ENCODE peak calls at places on chromosome 9, in four cellular contexts. One of them, this sample, is unnamed. For H3K9me3, the result is how much of the 10 kb centered on the place peaks cover.

GRCh38 chr9:77751341-77752091 is 103.4 kb upstream of the GNA14 start:
- DNase-seq in SK-N-MC: peak
- DNase-seq in pancreas: no peak
- DNase-seq in CD8-positive, alpha-beta T cell: no peak
- DNase-seq in this sample: no peak

GRCh38 chr9:127506814-127507750 is 55.8 kb downstream of the LRSAM1 start:
- DNase-seq in SK-N-MC: no peak
- DNase-seq in pancreas: no peak
- DNase-seq in CD8-positive, alpha-beta T cell: no peak
- DNase-seq in this sample: no peak

GRCh38 chr9:15135167-15135792 is 171.7 kb downstream of the TTC39B start:
- DNase-seq in SK-N-MC: peak
- DNase-seq in pancreas: peak
- DNase-seq in CD8-positive, alpha-beta T cell: no peak
- DNase-seq in this sample: peak

GRCh38 chr9:86406366-86406765 is 52.2 kb upstream of the TUT7 start:
- DNase-seq in SK-N-MC: no peak
- DNase-seq in pancreas: no peak
- DNase-seq in CD8-positive, alpha-beta T cell: no peak
- DNase-seq in this sample: no peak

GRCh38 chr9:114671605-114672004 is 10.4 kb downstream of the TEX48 start:
- DNase-seq in SK-N-MC: no peak
- DNase-seq in pancreas: peak
- DNase-seq in CD8-positive, alpha-beta T cell: no peak
- DNase-seq in this sample: no peak

GRCh38 chr9:74643303-74643933 is 146.3 kb downstream of the RORB start:
- DNase-seq in SK-N-MC: no peak
- DNase-seq in pancreas: no peak
- DNase-seq in CD8-positive, alpha-beta T cell: no peak
- DNase-seq in this sample: no peak

GRCh38 chr9:93473411-93473810 is 20.0 kb upstream of the FAM120AOS start:
- DNase-seq in SK-N-MC: no peak
- DNase-seq in pancreas: no peak
- DNase-seq in CD8-positive, alpha-beta T cell: no peak
- DNase-seq in this sample: no peak

GRCh38 chr9:124766815-124767554 is 4.1 kb downstream of the NR6A1 start:
- DNase-seq in SK-N-MC: no peak
- DNase-seq in pancreas: no peak
- DNase-seq in CD8-positive, alpha-beta T cell: no peak
- DNase-seq in this sample: no peak

GRCh38 chr9:123329329-123329955 is 26.6 kb upstream of the CRB2 start:
- DNase-seq in SK-N-MC: no peak
- DNase-seq in pancreas: no peak
- DNase-seq in CD8-positive, alpha-beta T cell: no peak
- DNase-seq in this sample: no peak

GRCh38 chr9:126515873-126516505 is 97.7 kb upstream of the LMX1B start:
- DNase-seq in SK-N-MC: no peak
- DNase-seq in pancreas: no peak
- DNase-seq in CD8-positive, alpha-beta T cell: no peak
- DNase-seq in this sample: no peak

GRCh38 chr9:134059661-134060395 is 8.0 kb downstream of the BRD3 start:
- DNase-seq in SK-N-MC: no peak
- DNase-seq in pancreas: no peak
- DNase-seq in CD8-positive, alpha-beta T cell: no peak
- DNase-seq in this sample: peak

GRCh38 chr9:130308081-130308571 is 42.6 kb downstream of the HMCN2 start:
- DNase-seq in SK-N-MC: no peak
- DNase-seq in pancreas: no peak
- DNase-seq in CD8-positive, alpha-beta T cell: no peak
- DNase-seq in this sample: no peak

GRCh38 chr9:115117999-115118470 is at the start of gene TNC:
- DNase-seq in SK-N-MC: peak
- DNase-seq in pancreas: peak
- DNase-seq in CD8-positive, alpha-beta T cell: no peak
- DNase-seq in this sample: no peak

GRCh38 chr9:17938256-17938655 is 359.4 kb downstream of the SH3GL2 start:
- DNase-seq in SK-N-MC: no peak
- DNase-seq in pancreas: no peak
- DNase-seq in CD8-positive, alpha-beta T cell: no peak
- DNase-seq in this sample: no peak

GRCh38 chr9:104907278-104907951 is 20.5 kb downstream of the ABCA1 start:
- DNase-seq in SK-N-MC: no peak
- DNase-seq in pancreas: no peak
- DNase-seq in CD8-positive, alpha-beta T cell: no peak
- DNase-seq in this sample: no peak

GRCh38 chr9:120542701-120543490 is 37.1 kb downstream of the CDK5RAP2 start:
- DNase-seq in SK-N-MC: no peak
- DNase-seq in pancreas: no peak
- DNase-seq in CD8-positive, alpha-beta T cell: no peak
- DNase-seq in this sample: no peak

GRCh38 chr9:20042312-20042711 is 253.5 kb upstream of the SLC24A2 start:
- DNase-seq in SK-N-MC: no peak
- DNase-seq in pancreas: no peak
- DNase-seq in CD8-positive, alpha-beta T cell: no peak
- DNase-seq in this sample: no peak

GRCh38 chr9:100492952-100493351 is 20.0 kb downstream of the TMEFF1 start:
- DNase-seq in SK-N-MC: no peak
- DNase-seq in pancreas: no peak
- DNase-seq in CD8-positive, alpha-beta T cell: no peak
- DNase-seq in this sample: no peak

GRCh38 chr9:107213561-107214028 is 69.5 kb upstream of the RAD23B start:
- DNase-seq in SK-N-MC: peak
- DNase-seq in pancreas: no peak
- DNase-seq in CD8-positive, alpha-beta T cell: no peak
- DNase-seq in this sample: no peak

GRCh38 chr9:131810351-131811170 is 70.7 kb upstream of the RAPGEF1 start:
- DNase-seq in SK-N-MC: no peak
- DNase-seq in pancreas: no peak
- DNase-seq in CD8-positive, alpha-beta T cell: no peak
- DNase-seq in this sample: no peak

GRCh38 chr9:98575379-98576346 is 133.1 kb downstream of the GABBR2 start:
- DNase-seq in SK-N-MC: no peak
- DNase-seq in pancreas: no peak
- DNase-seq in CD8-positive, alpha-beta T cell: no peak
- DNase-seq in this sample: no peak

GRCh38 chr9:98861881-98862501 is 54.5 kb downstream of the GALNT12 start:
- DNase-seq in SK-N-MC: no peak
- DNase-seq in pancreas: no peak
- DNase-seq in CD8-positive, alpha-beta T cell: no peak
- DNase-seq in this sample: no peak

GRCh38 chr9:124858330-124859046 is 3.3 kb downstream of the RPL35 start:
- DNase-seq in SK-N-MC: no peak
- DNase-seq in pancreas: peak
- DNase-seq in CD8-positive, alpha-beta T cell: no peak
- DNase-seq in this sample: no peak

GRCh38 chr9:35904966-35905781 is 828 bp upstream of the HRCT1 start:
- DNase-seq in SK-N-MC: no peak
- DNase-seq in pancreas: no peak
- DNase-seq in CD8-positive, alpha-beta T cell: no peak
- DNase-seq in this sample: no peak

GRCh38 chr9:137811283-137811870 is 66.2 kb upstream of the CACNA1B start:
- DNase-seq in SK-N-MC: no peak
- DNase-seq in pancreas: no peak
- DNase-seq in CD8-positive, alpha-beta T cell: no peak
- DNase-seq in this sample: no peak

DNA sequence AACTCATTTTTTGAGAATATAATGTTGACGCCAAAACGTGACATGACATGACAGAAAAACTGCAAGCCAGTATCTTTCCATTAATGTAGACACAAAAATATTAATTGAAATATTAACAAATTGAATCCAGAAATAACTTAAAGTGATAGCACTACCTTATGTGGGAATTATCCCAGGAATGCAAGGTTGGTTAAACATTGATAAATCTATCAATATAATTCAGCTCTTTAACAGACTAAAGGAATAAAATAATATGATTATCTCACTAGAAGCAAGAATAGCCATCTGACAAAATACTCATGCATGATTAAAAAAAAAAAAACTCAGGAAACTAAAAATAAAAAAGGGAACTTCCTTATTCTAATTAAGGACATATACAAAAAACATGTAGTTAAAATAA is 6.8 kb downstream of the ZNF510 start:
- DNase-seq in SK-N-MC: no peak
- DNase-seq in pancreas: no peak
- DNase-seq in CD8-positive, alpha-beta T cell: no peak
- DNase-seq in this sample: no peak
- H3K9me3 ChIP-seq in SK-N-MC: under half
- H3K9me3 ChIP-seq in pancreas: under half
- H3K9me3 ChIP-seq in CD8-positive, alpha-beta T cell: under half
- H3K9me3 ChIP-seq in this sample: under half

DNA sequence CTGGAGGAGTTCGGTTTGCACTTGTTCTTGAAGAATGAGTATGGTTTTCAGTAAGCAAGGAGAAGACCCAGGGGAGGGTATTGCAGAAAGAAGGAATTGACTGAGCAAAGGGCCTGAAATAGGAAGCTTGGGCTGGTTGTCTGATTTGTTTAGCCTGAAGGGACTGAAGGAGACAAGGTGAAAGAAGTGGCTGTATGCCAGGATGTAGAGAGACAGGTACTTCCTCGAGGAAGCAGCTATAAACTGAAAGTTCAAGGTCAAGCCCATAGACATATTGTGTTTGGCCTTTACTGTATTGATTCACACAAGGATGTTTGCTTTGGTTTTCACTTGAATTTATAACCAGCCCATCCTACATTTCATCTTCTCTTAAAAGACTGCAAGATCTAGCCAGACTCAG is 183.1 kb downstream of the PALM2AKAP2 start:
- DNase-seq in SK-N-MC: no peak
- DNase-seq in pancreas: no peak
- DNase-seq in CD8-positive, alpha-beta T cell: no peak
- DNase-seq in this sample: no peak
- H3K9me3 ChIP-seq in SK-N-MC: under half
- H3K9me3 ChIP-seq in pancreas: under half
- H3K9me3 ChIP-seq in CD8-positive, alpha-beta T cell: under half
- H3K9me3 ChIP-seq in this sample: under half

GRCh38 chr9:111566234-111566633 is 33.2 kb downstream of the PTGR1 start:
- DNase-seq in SK-N-MC: peak
- DNase-seq in pancreas: no peak
- DNase-seq in CD8-positive, alpha-beta T cell: no peak
- DNase-seq in this sample: no peak
- H3K9me3 ChIP-seq in SK-N-MC: under half
- H3K9me3 ChIP-seq in pancreas: under half
- H3K9me3 ChIP-seq in CD8-positive, alpha-beta T cell: under half
- H3K9me3 ChIP-seq in this sample: under half

DNA sequence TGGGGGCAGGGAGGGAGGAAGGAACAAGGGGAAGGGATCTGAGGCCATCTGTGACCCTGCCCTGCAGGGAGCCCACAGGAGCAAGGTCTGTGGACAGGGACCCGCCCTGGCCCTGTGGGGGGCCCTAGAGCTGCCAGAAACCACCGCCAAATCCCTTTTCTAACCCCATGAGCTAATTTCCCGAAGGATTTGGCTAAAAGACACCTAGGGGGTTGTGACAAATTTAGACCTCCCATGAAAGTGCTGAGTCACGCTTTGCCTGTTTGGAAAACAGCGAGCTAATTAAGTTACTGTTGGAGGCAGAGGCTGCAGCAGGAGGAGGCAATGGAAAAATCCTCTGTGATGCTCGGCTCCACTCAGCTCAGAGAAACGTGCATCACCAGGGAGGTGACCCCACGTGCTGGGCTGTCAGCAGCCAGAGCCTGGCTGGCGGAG is 49.9 kb downstream of the OLFM1 start:
- DNase-seq in SK-N-MC: peak
- DNase-seq in pancreas: no peak
- DNase-seq in CD8-positive, alpha-beta T cell: no peak
- DNase-seq in this sample: no peak
- H3K9me3 ChIP-seq in SK-N-MC: under half
- H3K9me3 ChIP-seq in pancreas: under half
- H3K9me3 ChIP-seq in CD8-positive, alpha-beta T cell: under half
- H3K9me3 ChIP-seq in this sample: under half

GRCh38 chr9:136437839-136438547 is 1.7 kb downstream of the INPP5E start:
- DNase-seq in SK-N-MC: no peak
- DNase-seq in pancreas: no peak
- DNase-seq in CD8-positive, alpha-beta T cell: no peak
- DNase-seq in this sample: no peak
- H3K9me3 ChIP-seq in SK-N-MC: under half
- H3K9me3 ChIP-seq in pancreas: under half
- H3K9me3 ChIP-seq in CD8-positive, alpha-beta T cell: under half
- H3K9me3 ChIP-seq in this sample: under half